ENCODE peak calls at places on chromosomes 1 and 21, in five cellular contexts. O is K562, J is H1, I is HepG2, W is GM12878. H is an unnamed sample.

GRCh38 chr1:179814513-179814838 is 63.1 kb downstream of the TOR1AIP2 start:
- DNase-seq in O (no peak), J (no peak), I (no peak), W (no peak), H (no peak)

GRCh38 chr1:92623187-92623778 is 136.6 kb upstream of the GFI1 start:
- DNase-seq in O (no peak), J (no peak), I (peak; percentile 10), W (no peak), H (peak; percentile 1)

GRCh38 chr1:65421341-65422174 is 1.1 kb downstream of the LEPR start:
- DNase-seq in O (no peak), J (no peak), I (no peak), W (no peak), H (no peak)

GRCh38 chr21:44845418-44846200 is 27.7 kb upstream of the SUMO3 start:
- DNase-seq in O (peak; percentile 97), J (peak; percentile 90), I (peak; percentile 76), W (no peak), H (no peak)

GRCh38 chr1:183244466-183244865 is 58.4 kb downstream of the LAMC2 start:
- DNase-seq in O (no peak), J (no peak), I (no peak), W (no peak), H (no peak)

GRCh38 chr1:36643391-36644270 is 160.9 kb upstream of the CSF3R start:
- DNase-seq in O (no peak), J (no peak), I (no peak), W (no peak), H (no peak)

GRCh38 chr21:36412916-36413315 is 27.7 kb downstream of the CHAF1B start:
- DNase-seq in O (no peak), J (no peak), I (no peak), W (no peak), H (no peak)

GRCh38 chr1:232627645-232628334 is 2.1 kb downstream of the SIPA1L2 start:
- DNase-seq in O (peak; percentile 41), J (no peak), I (no peak), W (no peak), H (no peak)

GRCh38 chr1:221766210-221766609 is 24.3 kb upstream of the DUSP10 start:
- DNase-seq in O (no peak), J (no peak), I (no peak), W (no peak), H (no peak)

GRCh38 chr1:44072204-44072603 is 40.9 kb upstream of the SLC6A9 start:
- DNase-seq in O (peak; percentile 30), J (no peak), I (no peak), W (no peak), H (peak; percentile 61)

GRCh38 chr1:42953182-42954180 is 5.2 kb downstream of the SLC2A1 start:
- DNase-seq in O (no peak), J (no peak), I (no peak), W (no peak), H (no peak)

GRCh38 chr1:93608188-93609109 is 73.2 kb downstream of the BCAR3 start:
- DNase-seq in O (no peak), J (no peak), I (no peak), W (no peak), H (no peak)

GRCh38 chr21:44434936-44435635 is 20.2 kb upstream of the LRRC3 start:
- DNase-seq in O (no peak), J (peak; percentile 41), I (no peak), W (no peak), H (no peak)

GRCh38 chr1:111625263-111625662 is 5.7 kb downstream of the RAP1A start:
- DNase-seq in O (no peak), J (no peak), I (no peak), W (no peak), H (no peak)

GRCh38 chr21:42671778-42672593 is 18.6 kb downstream of the PDE9A start:
- DNase-seq in O (no peak), J (no peak), I (peak; percentile 73), W (no peak), H (no peak)

GRCh38 chr1:4177425-4178150 is 277.5 kb upstream of the C1orf174 start:
- DNase-seq in O (peak; percentile 6), J (peak; percentile 13), I (no peak), W (no peak), H (no peak)

GRCh38 chr1:33271666-33272505 is 15.6 kb downstream of the ZNF362 start:
- DNase-seq in O (no peak), J (no peak), I (no peak), W (no peak), H (no peak)

GRCh38 chr21:43854773-43855633 is 10.0 kb upstream of the AGPAT3 start:
- DNase-seq in O (peak; percentile 88), J (no peak), I (no peak), W (peak; percentile 67), H (no peak)

GRCh38 chr1:182080955-182081582 is 19.6 kb upstream of the ZNF648 start:
- DNase-seq in O (peak; percentile 63), J (peak; percentile 58), I (peak; percentile 13), W (no peak), H (peak; percentile 29)

GRCh38 chr1:18104546-18105100 is 3.0 kb upstream of the IGSF21 start:
- DNase-seq in O (no peak), J (no peak), I (no peak), W (no peak), H (no peak)

GRCh38 chr1:61504840-61505239 is 220.1 kb downstream of the TM2D1 start:
- DNase-seq in O (no peak), J (no peak), I (no peak), W (no peak), H (no peak)

GRCh38 chr1:31266547-31266946 is 26.9 kb upstream of the NKAIN1 start:
- DNase-seq in O (no peak), J (no peak), I (no peak), W (no peak), H (no peak)

GRCh38 chr1:9728451-9729295 is 77.1 kb downstream of the PIK3CD start:
- DNase-seq in O (no peak), J (no peak), I (no peak), W (no peak), H (no peak)

GRCh38 chr1:81543764-81544163 is 257.0 kb upstream of the ADGRL2 start:
- DNase-seq in O (no peak), J (no peak), I (no peak), W (no peak), H (no peak)

GRCh38 chr1:186682721-186683120 is 2.5 kb upstream of the PTGS2 start:
- DNase-seq in O (no peak), J (no peak), I (no peak), W (no peak), H (no peak)

GRCh38 chr1:40036574-40036973 is 4.0 kb upstream of the CAP1 start:
- DNase-seq in O (peak; percentile 32), J (no peak), I (no peak), W (no peak), H (no peak)

GRCh38 chr21:37207441-37208009 is 59.6 kb downstream of the VPS26C start:
- DNase-seq in O (no peak), J (no peak), I (peak; percentile 93), W (peak; percentile 82), H (peak; percentile 59)

GRCh38 chr1:18941221-18942141 is 15.0 kb downstream of the IFFO2 start:
- DNase-seq in O (no peak), J (no peak), I (peak; percentile 87), W (no peak), H (peak; percentile 32)

GRCh38 chr1:227437495-227438008 is 119.3 kb upstream of the CDC42BPA start:
- DNase-seq in O (peak; percentile 47), J (peak; percentile 49), I (peak; percentile 25), W (no peak), H (peak; percentile 55)

DNA sequence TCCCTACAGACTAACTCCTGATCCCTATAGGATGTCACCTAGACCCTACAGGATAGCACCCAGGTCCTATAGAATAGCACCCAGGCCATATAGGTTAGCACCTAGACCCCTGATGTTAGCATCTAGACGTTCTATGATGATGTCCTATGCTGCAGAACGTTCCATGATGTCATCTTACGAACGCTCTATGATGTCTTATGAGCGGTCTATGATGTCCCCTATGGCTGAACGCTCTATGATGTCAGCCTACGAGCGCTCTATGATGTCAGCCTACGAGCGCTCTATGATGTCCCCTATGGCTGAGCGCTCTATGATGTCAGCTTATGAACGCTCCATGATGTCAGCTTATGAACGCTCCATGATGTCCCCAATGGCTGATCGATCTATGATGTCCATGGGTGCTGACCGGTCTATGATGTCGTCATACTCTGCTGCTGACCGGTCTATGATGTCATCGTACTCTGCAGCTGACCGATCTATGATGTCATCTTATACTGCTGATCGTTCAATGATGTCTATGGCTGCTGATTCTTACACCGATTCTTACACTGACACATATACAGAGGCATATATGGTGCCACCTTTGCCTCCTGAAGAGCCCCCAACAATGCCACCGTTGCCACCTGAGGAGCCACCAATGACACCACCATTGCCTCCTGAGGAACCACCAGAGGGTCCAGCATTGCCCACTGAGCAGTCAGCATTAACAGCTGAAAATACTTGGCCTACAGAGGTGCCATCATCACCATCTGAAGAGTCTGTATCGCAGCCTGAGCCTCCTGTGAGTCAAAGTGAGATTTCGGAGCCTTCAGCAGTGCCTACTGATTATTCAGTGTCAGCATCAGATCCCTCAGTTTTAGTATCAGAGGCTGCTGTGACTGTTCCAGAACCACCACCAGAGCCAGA is 9.5 kb downstream of the SON start:
- DNase-seq in O (no peak), J (no peak), I (no peak), W (no peak), H (no peak)
- TF ChIP-seq POLR2AphosphoS5 in O (peak; percentile 29), J (peak; percentile 88), I (no peak), W (peak; percentile 81), H (peak; percentile 2)

GRCh38 chr21:38915546-38915945 is 109.8 kb downstream of the ETS2 start:
- DNase-seq in O (no peak), J (no peak), I (no peak), W (no peak), H (no peak)
- TF ChIP-seq SRF in O (no peak), J (no peak), I (no peak), W (no peak), H (no peak)

DNA sequence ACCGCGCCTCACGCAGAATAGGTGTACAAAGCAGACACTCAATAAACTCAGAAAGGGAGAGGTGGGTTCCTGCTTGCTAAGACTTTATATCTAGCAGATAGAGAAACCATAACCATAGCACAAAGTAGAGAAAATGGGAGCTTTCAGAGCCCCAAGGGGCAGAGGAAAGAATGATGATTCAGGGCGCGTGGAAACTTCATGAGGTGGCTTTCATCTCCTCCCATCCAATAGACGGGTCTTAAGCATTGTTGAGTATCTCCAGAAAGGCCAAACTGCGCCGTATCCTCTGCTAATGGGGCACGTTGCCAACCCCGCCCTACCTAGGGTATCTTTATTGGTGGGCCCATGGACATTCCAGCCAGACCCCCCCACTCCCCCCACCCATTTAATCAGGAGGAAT is 778 bp upstream of the MIXL1 start:
- DNase-seq in O (no peak), J (no peak), I (no peak), W (no peak), H (no peak)
- TF ChIP-seq POLR2AphosphoS5 in O (no peak), J (no peak), I (no peak), W (no peak), H (no peak)

DNA sequence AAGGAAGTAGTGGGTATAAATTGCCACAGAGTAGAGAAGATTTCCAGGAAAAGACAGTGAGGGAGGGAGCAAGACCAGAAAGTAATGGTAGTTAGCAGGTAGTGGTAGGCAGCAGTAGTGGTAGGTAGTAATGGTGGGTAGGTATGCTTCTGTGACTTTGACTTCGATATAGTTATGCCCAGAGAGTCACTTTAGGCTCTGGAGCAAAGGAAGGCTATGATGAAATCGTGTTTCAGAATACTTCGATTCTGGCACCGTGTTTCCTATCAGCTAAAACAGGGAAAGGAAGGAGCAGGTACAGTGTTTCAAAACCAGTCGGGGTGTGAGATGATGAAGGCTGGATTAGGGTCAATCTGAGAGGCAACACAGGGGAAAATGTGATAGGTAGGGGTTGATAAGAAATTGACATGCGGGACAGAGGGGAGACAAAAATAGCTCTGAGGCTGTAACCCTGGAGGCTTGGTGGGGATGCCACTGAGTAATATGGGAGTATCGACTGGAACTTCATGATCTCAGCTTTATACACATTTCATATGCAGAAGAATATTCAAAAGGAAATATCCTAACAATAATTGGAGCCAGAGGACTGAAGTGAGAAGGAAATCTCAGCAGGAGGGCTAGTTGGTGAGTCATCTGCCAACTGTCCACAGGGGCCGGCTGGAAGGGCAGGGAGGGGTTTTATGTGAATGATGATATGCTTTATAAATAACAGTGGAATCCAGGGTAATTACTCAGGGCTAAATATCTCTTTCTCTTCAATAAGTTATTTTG is 25.2 kb upstream of the TRIM45 start:
- DNase-seq in O (no peak), J (no peak), I (no peak), W (no peak), H (peak; percentile 48)
- TF ChIP-seq SRF in O (no peak), J (no peak), I (no peak), W (no peak), H (no peak)

H was measured in HCT116.